ENCODE peak calls at places on chromosomes 16 and 17, in five cellular contexts. C is thoracic aorta, D is BE2C, V is kidney, S is GM23338. Y is an unnamed sample.

GRCh38 chr17:38702900-38703741 is 2.0 kb upstream of the MLLT6 start:
- DNase-seq in C (no peak), D (no peak), V (peak), S (peak), Y (no peak)

GRCh38 chr16:13378151-13378550 is 476.8 kb downstream of the SHISA9 start:
- DNase-seq in C (no peak), D (no peak), V (no peak), S (no peak), Y (no peak)

GRCh38 chr17:34011599-34011998 is 243.5 kb upstream of the CCL2 start:
- DNase-seq in C (no peak), D (no peak), V (no peak), S (no peak), Y (no peak)

GRCh38 chr16:22977294-22977697 is 163.3 kb downstream of the HS3ST2 start:
- DNase-seq in C (no peak), D (no peak), V (no peak), S (peak), Y (no peak)

GRCh38 chr17:66190738-66191606 is 961 bp downstream of the CEP112 start:
- DNase-seq in C (no peak), D (no peak), V (no peak), S (no peak), Y (no peak)

GRCh38 chr16:23566724-23567123 is 9.2 kb downstream of the UBFD1 start:
- DNase-seq in C (no peak), D (no peak), V (no peak), S (no peak), Y (no peak)

GRCh38 chr17:13601776-13602551 is at the start of gene HS3ST3A1:
- DNase-seq in C (no peak), D (peak), V (peak), S (peak), Y (peak)

GRCh38 chr16:1713933-1714332 is 7.9 kb downstream of the MAPK8IP3 start:
- DNase-seq in C (no peak), D (peak), V (peak), S (peak), Y (no peak)

GRCh38 chr17:77785526-77785925 is 173.0 kb upstream of the TNRC6C start:
- DNase-seq in C (no peak), D (no peak), V (no peak), S (no peak), Y (no peak)

GRCh38 chr17:36736201-36737156 is 135.1 kb downstream of the MRM1 start:
- DNase-seq in C (no peak), D (no peak), V (no peak), S (no peak), Y (no peak)

GRCh38 chr17:69084911-69085310 is 24.2 kb upstream of the ABCA9 start:
- DNase-seq in C (no peak), D (peak), V (peak), S (peak), Y (peak)

GRCh38 chr17:70169707-70170597 is 620 bp downstream of the KCNJ2 start:
- DNase-seq in C (no peak), D (no peak), V (no peak), S (peak), Y (no peak)

GRCh38 chr17:81000631-81001357 is 9.2 kb downstream of the CHMP6 start:
- DNase-seq in C (no peak), D (no peak), V (peak), S (no peak), Y (no peak)

GRCh38 chr17:72592242-72592966 is 471.6 kb downstream of the SOX9 start:
- DNase-seq in C (no peak), D (peak), V (peak), S (peak), Y (peak)

GRCh38 chr16:81767987-81768592 is 11.0 kb upstream of the PLCG2 start:
- DNase-seq in C (no peak), D (no peak), V (peak), S (no peak), Y (no peak)

GRCh38 chr16:53944026-53944425 is 240.1 kb downstream of the FTO start:
- DNase-seq in C (no peak), D (no peak), V (no peak), S (no peak), Y (no peak)

GRCh38 chr16:64058685-64059084 is 1063.2 kb downstream of the CDH11 start:
- DNase-seq in C (no peak), D (no peak), V (no peak), S (no peak), Y (no peak)

GRCh38 chr16:11257131-11257938 is 1.3 kb upstream of the SOCS1 start:
- DNase-seq in C (no peak), D (peak), V (peak), S (peak), Y (peak)

GRCh38 chr17:60079401-60079861 is 710 bp upstream of the HEATR6 start:
- DNase-seq in C (no peak), D (no peak), V (no peak), S (no peak), Y (no peak)

GRCh38 chr16:80527297-80527696 is 13.5 kb upstream of the DYNLRB2 start:
- DNase-seq in C (no peak), D (no peak), V (no peak), S (peak), Y (peak)

GRCh38 chr17:32461853-32462617 is 17.7 kb downstream of the PSMD11 start:
- DNase-seq in C (no peak), D (peak), V (no peak), S (peak), Y (peak)

GRCh38 chr16:89898201-89898967 is 20.3 kb upstream of the MC1R start:
- DNase-seq in C (no peak), D (no peak), V (no peak), S (no peak), Y (no peak)

GRCh38 chr17:1164935-1165556 is 14.7 kb downstream of the ABR start:
- DNase-seq in C (no peak), D (no peak), V (no peak), S (no peak), Y (no peak)

GRCh38 chr16:46996391-46996790 is 22.9 kb upstream of the DNAJA2 start:
- DNase-seq in C (no peak), D (no peak), V (no peak), S (peak), Y (no peak)

GRCh38 chr16:85328665-85329058 is 216.4 kb upstream of the CIBAR2 start:
- DNase-seq in C (no peak), D (peak), V (peak), S (peak), Y (peak)

GRCh38 chr16:86854058-86854621 is 275.8 kb downstream of the FOXL1 start:
- DNase-seq in C (no peak), D (no peak), V (no peak), S (no peak), Y (no peak)

GRCh38 chr17:32863559-32863958 is 13.4 kb downstream of the MYO1D start:
- DNase-seq in C (no peak), D (no peak), V (no peak), S (no peak), Y (no peak)

GRCh38 chr16:27269300-27270150 is 953 bp upstream of the NSMCE1 start:
- DNase-seq in C (no peak), D (no peak), V (no peak), S (no peak), Y (no peak)

GRCh38 chr17:44578947-44579346 is 21.7 kb downstream of the FZD2 start:
- DNase-seq in C (no peak), D (no peak), V (no peak), S (no peak), Y (no peak)

GRCh38 chr16:25692307-25692706 is 548 bp downstream of the HS3ST4 start:
- DNase-seq in C (no peak), D (no peak), V (no peak), S (peak), Y (peak)

GRCh38 chr16:84616515-84616914 is 1.4 kb downstream of the COTL1 start:
- DNase-seq in C (no peak), D (no peak), V (peak), S (no peak), Y (no peak)

DNA sequence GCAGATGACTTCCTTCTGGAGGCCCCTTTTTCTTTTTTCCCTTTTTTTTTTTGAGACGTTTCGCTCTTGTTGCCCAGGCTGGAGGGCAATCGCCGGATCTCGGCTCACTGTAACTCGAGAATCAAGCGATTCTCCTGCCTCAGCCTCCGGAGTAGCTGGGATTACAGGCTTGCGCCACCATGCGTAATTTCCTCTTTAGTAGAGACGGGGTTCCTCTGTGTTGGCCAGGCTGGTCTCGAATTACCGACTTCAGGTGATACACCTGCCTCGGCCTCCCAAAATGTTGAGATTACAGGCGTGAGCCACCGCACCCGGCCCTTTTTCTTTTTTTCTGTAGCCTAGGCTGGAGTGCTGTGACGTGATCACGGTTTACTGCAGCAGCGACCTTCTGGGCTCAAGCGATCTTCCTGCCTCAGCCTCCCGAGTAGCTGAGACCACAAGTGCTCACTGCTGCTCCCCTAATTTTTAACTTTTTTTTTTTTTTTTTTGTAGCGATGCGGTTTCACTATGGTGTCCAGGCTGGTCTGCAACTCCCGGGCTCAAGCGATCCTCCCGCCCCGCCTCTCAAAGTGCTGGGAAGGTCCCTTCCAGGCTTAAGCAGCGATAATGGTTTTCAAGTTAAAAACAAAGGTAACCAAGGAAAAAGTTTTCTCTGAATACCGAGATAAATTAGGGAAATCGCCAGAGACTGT is 956 bp upstream of the IST1 start:
- DNase-seq in C (no peak), D (peak), V (peak), S (peak), Y (peak)
- TF ChIP-seq CTCF in C (no peak), D (peak), V (no peak), S (peak), Y (no peak)

DNA sequence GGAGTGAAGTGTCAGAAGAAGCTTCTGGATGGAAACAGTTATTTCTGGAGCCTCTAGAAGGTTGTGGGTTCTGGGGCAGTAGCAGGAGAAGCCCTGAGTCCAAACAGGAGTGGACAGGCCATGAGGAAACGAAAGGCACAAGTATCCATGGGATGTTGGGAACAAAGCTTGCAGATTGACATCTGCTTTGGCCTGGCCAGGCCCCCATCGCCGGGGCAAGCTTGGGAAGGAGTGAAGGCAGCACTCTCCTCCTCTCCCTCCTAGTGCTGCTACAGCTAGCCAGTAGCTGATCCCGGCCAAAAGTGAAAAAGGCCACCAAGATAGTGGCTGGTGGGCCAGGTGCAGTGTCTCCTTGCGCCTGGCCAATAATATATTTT is 40.4 kb downstream of the B9D1 start:
- DNase-seq in C (no peak), D (no peak), V (no peak), S (no peak), Y (no peak)
- TF ChIP-seq CTCF in C (no peak), D (no peak), V (no peak), S (no peak), Y (no peak)

DNA sequence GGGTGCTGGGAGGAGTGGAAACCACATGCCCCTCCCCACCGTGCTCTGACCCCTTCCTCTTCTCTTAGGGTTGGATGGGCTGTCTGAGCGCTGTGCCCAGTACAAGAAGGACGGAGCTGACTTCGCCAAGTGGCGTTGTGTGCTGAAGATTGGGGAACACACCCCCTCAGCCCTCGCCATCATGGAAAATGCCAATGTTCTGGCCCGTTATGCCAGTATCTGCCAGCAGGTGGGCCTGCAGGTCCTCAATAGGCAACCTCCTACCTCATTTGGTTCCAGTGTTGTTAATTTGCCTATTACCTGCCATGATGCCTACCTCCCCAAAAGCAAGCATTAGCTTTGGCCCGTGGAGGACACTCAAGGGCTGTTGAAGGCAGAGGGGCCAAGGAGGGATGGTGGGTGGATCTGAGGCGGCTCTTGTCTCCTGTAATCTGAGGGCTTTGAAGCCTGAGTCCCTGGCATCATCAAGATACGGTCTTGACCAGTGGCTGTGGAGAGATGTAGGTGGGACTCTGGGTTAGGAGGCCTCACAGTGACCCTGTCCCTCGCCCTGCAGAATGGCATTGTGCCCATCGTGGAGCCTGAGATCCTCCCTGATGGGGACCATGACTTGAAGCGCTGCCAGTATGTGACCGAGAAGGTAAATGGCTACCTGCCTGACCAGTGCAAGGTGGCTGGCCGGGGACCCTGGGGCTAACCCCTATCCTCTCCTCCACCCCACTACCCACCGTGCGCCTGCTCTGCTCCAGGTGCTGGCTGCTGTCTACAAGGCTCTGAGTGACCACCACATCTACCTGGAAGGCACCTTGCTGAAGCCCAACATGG is 3.4 kb downstream of the ALDOA start:
- DNase-seq in C (no peak), D (peak), V (no peak), S (peak), Y (peak)
- TF ChIP-seq CTCF in C (peak), D (peak), V (peak), S (peak), Y (peak)

GRCh38 chr17:73820686-73821448 is 176.6 kb upstream of the SDK2 start:
- DNase-seq in C (no peak), D (peak), V (peak), S (peak), Y (peak)
- TF ChIP-seq CTCF in C (no peak), D (peak), V (peak), S (peak), Y (no peak)

DNA sequence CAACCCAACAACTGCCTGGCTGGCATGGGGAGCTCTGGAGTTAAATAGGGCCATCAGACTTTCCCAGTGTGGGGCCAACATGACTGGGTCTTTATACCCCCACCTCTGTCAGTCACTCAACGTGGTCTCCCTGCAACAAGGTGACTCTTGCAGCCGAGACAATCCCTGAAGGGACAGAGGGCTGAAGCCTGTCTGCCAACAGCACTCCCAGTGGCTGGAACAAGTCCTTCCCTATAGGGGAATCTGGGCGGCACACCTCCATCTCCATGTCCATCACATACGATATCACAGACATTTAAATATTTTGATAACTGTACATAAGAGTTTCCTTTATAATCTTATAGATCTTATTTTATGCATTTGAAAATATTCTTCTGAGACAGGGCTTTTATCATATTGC is 4.8 kb upstream of the MAPT start:
- DNase-seq in C (no peak), D (peak), V (no peak), S (peak), Y (no peak)
- TF ChIP-seq CTCF in C (no peak), D (peak), V (no peak), S (peak), Y (no peak)

DNA sequence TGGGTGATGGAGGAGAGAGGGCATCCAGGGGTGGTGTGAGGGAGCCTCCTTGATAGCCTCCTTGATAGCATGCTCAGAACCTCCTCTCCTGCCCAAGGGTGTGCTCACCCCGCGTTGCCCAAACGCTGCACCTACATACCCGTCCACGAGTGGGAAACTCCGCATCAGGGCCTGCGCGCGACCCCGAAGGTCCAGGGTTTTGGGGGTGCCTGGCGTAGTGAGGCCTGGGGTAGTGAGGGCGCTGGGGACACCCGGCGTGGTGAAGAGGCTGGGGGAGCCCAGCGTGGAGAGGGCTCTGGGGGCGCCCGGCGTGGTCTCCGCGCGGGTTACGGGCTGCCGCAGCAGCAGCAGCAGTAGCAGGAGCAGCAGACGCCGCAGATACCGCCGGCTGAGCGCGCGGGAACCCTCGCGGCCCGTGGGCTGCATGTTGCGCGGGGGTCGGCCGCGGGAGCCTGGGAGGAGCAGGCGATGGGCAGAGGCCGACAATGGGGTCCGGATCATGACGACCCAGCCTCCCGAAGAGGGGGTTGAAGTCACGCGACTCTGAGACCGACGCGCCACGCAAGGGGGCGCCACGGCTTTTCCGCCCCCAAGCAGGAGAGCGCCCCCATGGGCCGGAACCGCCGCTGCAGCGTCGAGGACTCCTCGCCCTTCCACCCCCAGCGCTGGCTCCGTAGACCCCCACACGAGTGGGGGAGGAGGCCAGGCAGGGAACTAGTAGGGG is at the start of gene DPEP3:
- DNase-seq in C (no peak), D (no peak), V (no peak), S (peak), Y (peak)
- TF ChIP-seq CTCF in C (no peak), D (no peak), V (no peak), S (peak), Y (peak)